ENCODE peak calls at places on chromosomes 7 and 10, in seven cellular contexts. P is ovary, C is H4, W is GM12892, U is H7, L is AG09309, K is iPS-NIHi11. V is an unnamed sample.

GRCh38 chr10:36634916-36635315 is 490.5 kb upstream of the ANKRD30A start:
- DNase-seq in P (no peak), C (no peak), W (no peak), U (no peak), L (peak), K (no peak), V (no peak)

GRCh38 chr7:151194188-151194587 is 7.1 kb upstream of the ASB10 start:
- DNase-seq in P (no peak), C (no peak), W (no peak), U (peak), L (no peak), K (no peak), V (no peak)

GRCh38 chr10:58952747-58953466 is 223.5 kb upstream of the PHYHIPL start:
- DNase-seq in P (peak), C (peak), W (no peak), U (peak), L (no peak), K (peak), V (peak)

GRCh38 chr7:114083714-114084113 is 164.9 kb upstream of the PPP1R3A start:
- DNase-seq in P (no peak), C (no peak), W (no peak), U (peak), L (no peak), K (no peak), V (no peak)

GRCh38 chr10:96764345-96764744 is 44.0 kb upstream of the PIK3AP1 start:
- DNase-seq in P (no peak), C (no peak), W (no peak), U (no peak), L (no peak), K (no peak), V (no peak)

GRCh38 chr10:91034494-91035157 is 113.7 kb upstream of the ANKRD1 start:
- DNase-seq in P (peak), C (peak), W (no peak), U (no peak), L (no peak), K (peak), V (peak)

GRCh38 chr10:84519235-84519634 is 190.8 kb downstream of the CCSER2 start:
- DNase-seq in P (no peak), C (no peak), W (no peak), U (no peak), L (no peak), K (no peak), V (no peak)

GRCh38 chr7:82343-83155 is 109.8 kb upstream of the FAM20C start:
- DNase-seq in P (no peak), C (no peak), W (no peak), U (peak), L (no peak), K (peak), V (no peak)

GRCh38 chr10:92692085-92692671 is 2.4 kb downstream of the HHEX start:
- DNase-seq in P (no peak), C (no peak), W (no peak), U (peak), L (no peak), K (no peak), V (no peak)

GRCh38 chr10:48834189-48834965 is 105.3 kb downstream of the LRRC18 start:
- DNase-seq in P (no peak), C (no peak), W (no peak), U (no peak), L (no peak), K (no peak), V (no peak)

GRCh38 chr10:118472415-118472814 is 123.0 kb downstream of the PRLHR start:
- DNase-seq in P (no peak), C (no peak), W (no peak), U (no peak), L (no peak), K (no peak), V (no peak)

GRCh38 chr10:35533565-35533964 is 71.6 kb upstream of the GJD4 start:
- DNase-seq in P (no peak), C (no peak), W (no peak), U (no peak), L (no peak), K (no peak), V (no peak)

GRCh38 chr10:78292987-78293865 is 259.6 kb downstream of the RPS24 start:
- DNase-seq in P (no peak), C (no peak), W (no peak), U (peak), L (no peak), K (peak), V (peak)